ENCODE peak calls at places on chromosomes 4 and X, in six cellular contexts. L, T, R, P, A and Z are unnamed samples.

GRCh38 chr4:172996571-172997216 is 171.9 kb upstream of the GALNT7 start:
- DNase-seq in T (no peak), P (no peak), A (peak), R (no peak), L (no peak), Z (no peak)

GRCh38 chr4:179417357-179417756 is 1975.1 kb upstream of the AGA start:
- DNase-seq in P (no peak), A (no peak), L (no peak), T (no peak), R (no peak), Z (no peak)

GRCh38 chr4:102386966-102387365 is 41.7 kb upstream of the SLC39A8 start:
- DNase-seq in L (no peak), T (no peak), R (no peak), P (no peak), A (no peak), Z (no peak)

GRCh38 chr4:159003420-159004253 is 99.2 kb upstream of the RAPGEF2 start:
- DNase-seq in A (peak), T (no peak), L (no peak), R (no peak), P (no peak), Z (no peak)

GRCh38 chr4:185424905-185425599 is 712 bp downstream of the UFSP2 start:
- DNase-seq in R (no peak), L (no peak), A (no peak), P (no peak), T (no peak), Z (no peak)

GRCh38 chrX:51893931-51894696 is 691 bp downstream of the MAGED1 start:
- DNase-seq in A (peak), R (peak), L (peak), P (no peak), T (no peak), Z (no peak)

GRCh38 chrX:125998432-125998831 is 167.7 kb downstream of the DCAF12L2 start:
- DNase-seq in P (no peak), A (no peak), L (no peak), R (no peak), T (no peak), Z (no peak)

GRCh38 chrX:27998666-27999065 is 17.4 kb upstream of the DCAF8L1 start:
- DNase-seq in L (no peak), A (no peak), P (no peak), R (no peak), T (no peak), Z (no peak)

GRCh38 chrX:150690126-150690525 is 3.1 kb upstream of the MTMR1 start:
- DNase-seq in T (no peak), L (no peak), R (no peak), A (peak), P (no peak), Z (peak)

GRCh38 chr4:26590639-26591038 is 6.8 kb downstream of the TBC1D19 start:
- DNase-seq in P (no peak), L (no peak), R (no peak), T (no peak), A (peak), Z (no peak)

GRCh38 chr4:4668355-4669210 is 126.7 kb upstream of the STX18 start:
- DNase-seq in T (no peak), P (no peak), A (no peak), R (no peak), L (no peak), Z (no peak)

GRCh38 chr4:158169516-158169915 is 3.3 kb downstream of the GASK1B start:
- DNase-seq in L (no peak), P (no peak), T (no peak), A (peak), R (no peak), Z (no peak)

GRCh38 chrX:46244451-46244850 is 300.8 kb downstream of the ZNF674 start:
- DNase-seq in P (no peak), A (peak), T (no peak), L (no peak), R (no peak), Z (no peak)

GRCh38 chr4:111631157-111631999 is 513.9 kb upstream of the FAM241A start:
- DNase-seq in P (no peak), T (no peak), L (no peak), A (peak), R (no peak), Z (no peak)

GRCh38 chrX:40444798-40445496 is 135.8 kb upstream of the ATP6AP2 start:
- DNase-seq in R (no peak), A (no peak), P (no peak), T (no peak), L (no peak), Z (no peak)

GRCh38 chrX:23634181-23634580 is 33.1 kb upstream of the PRDX4 start:
- DNase-seq in L (no peak), R (no peak), P (no peak), T (no peak), A (no peak), Z (no peak)

GRCh38 chr4:141473952-141474351 is 162.4 kb upstream of the IL15 start:
- DNase-seq in A (peak), P (no peak), T (no peak), L (no peak), R (no peak), Z (no peak)